ENCODE peak calls at places on chromosomes 1 and 21, in six cellular contexts. U is IMR-90; Q is suprapubic skin; F is esophagus muscularis mucosa; G is effector memory CD4-positive, alpha-beta T cell; D is aorta. W is an unnamed sample.

GRCh38 chr1:227370463-227371254 is 52.4 kb upstream of the CDC42BPA start:
- DNase-seq in U (peak; percentile 18), Q (no peak), F (no peak), G (no peak), D (no peak), W (no peak)

GRCh38 chr21:37917612-37918011 is 1.4 kb upstream of the KCNJ6 start:
- DNase-seq in U (peak; percentile 87), Q (no peak), F (no peak), G (no peak), D (no peak), W (no peak)

GRCh38 chr1:14842891-14843290 is 244.4 kb downstream of the KAZN start:
- DNase-seq in U (peak; percentile 77), Q (no peak), F (no peak), G (no peak), D (no peak), W (no peak)

GRCh38 chr1:18299441-18300338 is 181.0 kb upstream of the KLHDC7A start:
- DNase-seq in U (no peak), Q (no peak), F (no peak), G (no peak), D (no peak), W (peak; percentile 56)

GRCh38 chr1:201222125-201222524 is 31.5 kb downstream of the IGFN1 start:
- DNase-seq in U (no peak), Q (no peak), F (peak; percentile 29), G (no peak), D (no peak), W (no peak)

GRCh38 chr21:27571706-27572105 is 604.8 kb upstream of the ADAMTS5 start:
- DNase-seq in U (peak; percentile 81), Q (no peak), F (no peak), G (no peak), D (no peak), W (peak; percentile 32)

GRCh38 chr1:228830185-228830953 is 95.1 kb downstream of the RHOU start:
- DNase-seq in U (no peak), Q (no peak), F (peak; percentile 24), G (no peak), D (no peak), W (no peak)

GRCh38 chr1:196454792-196455191 is 153.4 kb downstream of the KCNT2 start:
- DNase-seq in U (no peak), Q (no peak), F (no peak), G (no peak), D (no peak), W (no peak)

GRCh38 chr1:153615406-153615805 is 719 bp downstream of the S100A14 start:
- DNase-seq in U (no peak), Q (peak; percentile 73), F (no peak), G (no peak), D (no peak), W (no peak)

GRCh38 chr1:7574121-7575040 is 196.7 kb upstream of the VAMP3 start:
- DNase-seq in U (peak; percentile 21), Q (no peak), F (no peak), G (no peak), D (peak; percentile 39), W (no peak)

GRCh38 chr21:43363506-43364260 is 63.2 kb downstream of the SIK1 start:
- DNase-seq in U (no peak), Q (no peak), F (no peak), G (no peak), D (no peak), W (no peak)

GRCh38 chr1:26019641-26020315 is 1.8 kb upstream of the EXTL1 start:
- DNase-seq in U (peak; percentile 56), Q (no peak), F (no peak), G (no peak), D (no peak), W (no peak)

GRCh38 chr21:42112857-42113256 is 41.7 kb downstream of the UMODL1 start:
- DNase-seq in U (peak; percentile 68), Q (no peak), F (no peak), G (no peak), D (no peak), W (no peak)

DNA sequence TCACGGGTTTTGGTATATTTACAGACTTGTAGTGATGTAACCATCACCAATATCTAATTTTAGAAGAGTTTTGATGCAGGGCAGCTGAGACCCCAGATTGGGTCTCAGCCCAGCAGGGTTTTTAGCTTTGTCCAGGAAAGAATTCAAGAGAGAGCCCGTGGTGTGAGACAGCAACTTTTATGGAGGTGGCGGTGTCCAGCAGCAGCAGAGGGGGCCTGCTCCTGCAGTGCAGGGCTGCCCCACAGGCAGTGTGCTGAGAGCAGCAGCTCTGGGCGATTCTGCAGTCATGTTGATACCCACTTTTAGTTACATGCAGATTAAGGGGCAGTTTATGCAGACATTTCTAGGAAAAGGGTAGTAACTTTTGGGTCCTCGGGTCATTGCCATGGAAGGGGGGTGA is 1.8 kb upstream of the EPHX1 start:
- DNase-seq in U (no peak), Q (no peak), F (no peak), G (no peak), D (no peak), W (no peak)
- H3K4me1 ChIP-seq in U (peaks cover 12% of the 10 kb centered on the region), Q (peaks cover 34% of the 10 kb centered on the region), F (peaks cover 26% of the 10 kb centered on the region), G (peaks cover 5% of the 10 kb centered on the region), D (no peaks in the 10 kb centered on the region), W (no peaks in the 10 kb centered on the region)

DNA sequence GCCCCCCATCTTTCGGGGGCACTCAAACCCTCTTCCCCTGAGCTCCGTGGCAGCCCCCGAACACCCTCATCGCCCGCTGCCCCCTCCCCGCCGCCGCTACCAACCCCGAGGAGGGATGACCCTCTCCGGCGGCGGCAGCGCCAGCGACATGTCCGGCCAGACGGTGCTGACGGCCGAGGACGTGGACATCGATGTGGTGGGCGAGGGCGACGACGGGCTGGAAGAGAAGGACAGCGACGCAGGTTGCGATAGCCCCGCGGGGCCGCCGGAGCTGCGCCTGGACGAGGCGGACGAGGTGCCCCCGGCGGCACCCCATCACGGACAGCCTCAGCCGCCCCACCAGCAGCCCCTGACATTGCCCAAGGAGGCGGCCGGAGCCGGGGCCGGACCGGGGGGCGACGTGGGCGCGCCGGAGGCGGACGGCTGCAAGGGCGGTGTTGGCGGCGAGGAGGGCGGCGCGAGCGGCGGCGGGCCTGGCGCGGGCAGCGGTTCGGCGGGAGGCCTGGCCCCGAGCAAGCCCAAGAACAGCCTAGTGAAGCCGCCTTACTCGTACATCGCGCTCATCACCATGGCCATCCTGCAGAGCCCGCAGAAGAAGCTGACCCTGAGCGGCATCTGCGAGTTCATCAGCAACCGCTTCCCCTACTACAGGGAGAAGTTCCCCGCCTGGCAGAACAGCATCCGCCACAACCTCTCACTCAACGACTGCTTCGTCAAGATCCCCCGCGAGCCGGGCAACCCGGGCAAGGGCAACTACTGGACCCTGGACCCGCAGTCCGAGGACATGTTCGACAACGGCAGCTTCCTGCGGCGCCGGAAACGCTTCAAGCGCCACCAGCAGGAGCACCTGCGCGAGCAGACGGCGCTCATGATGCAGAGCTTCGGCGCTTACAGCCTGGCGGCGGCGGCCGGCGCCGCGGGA is 838 bp downstream of the FOXD3 start:
- DNase-seq in U (no peak), Q (peak; percentile 65), F (no peak), G (peak; percentile 9), D (no peak), W (peak; percentile 30)
- H3K27me3 ChIP-seq in U (peaks cover 89% of the 10 kb centered on the region), Q (peaks cover 100% of the 10 kb centered on the region), F (peaks cover 100% of the 10 kb centered on the region), G (peaks cover 90% of the 10 kb centered on the region), D (peaks cover 2% of the 10 kb centered on the region), W (no peaks in the 10 kb centered on the region)

GRCh38 chr21:33981341-33982101 is 65.9 kb upstream of the ATP5PO start:
- DNase-seq in U (no peak), Q (no peak), F (no peak), G (no peak), D (no peak), W (no peak)

GRCh38 chr21:33984021-33984481 is 68.4 kb upstream of the ATP5PO start:
- DNase-seq in U (no peak), Q (no peak), F (no peak), G (no peak), D (no peak), W (no peak)

GRCh38 chr21:33987461-33987860 is 71.9 kb upstream of the ATP5PO start:
- DNase-seq in U (no peak), Q (no peak), F (no peak), G (no peak), D (no peak), W (no peak)

GRCh38 chr21:33988237-33988835 is 72.7 kb upstream of the ATP5PO start:
- DNase-seq in U (no peak), Q (no peak), F (no peak), G (no peak), D (no peak), W (peak; percentile 18)

DNA sequence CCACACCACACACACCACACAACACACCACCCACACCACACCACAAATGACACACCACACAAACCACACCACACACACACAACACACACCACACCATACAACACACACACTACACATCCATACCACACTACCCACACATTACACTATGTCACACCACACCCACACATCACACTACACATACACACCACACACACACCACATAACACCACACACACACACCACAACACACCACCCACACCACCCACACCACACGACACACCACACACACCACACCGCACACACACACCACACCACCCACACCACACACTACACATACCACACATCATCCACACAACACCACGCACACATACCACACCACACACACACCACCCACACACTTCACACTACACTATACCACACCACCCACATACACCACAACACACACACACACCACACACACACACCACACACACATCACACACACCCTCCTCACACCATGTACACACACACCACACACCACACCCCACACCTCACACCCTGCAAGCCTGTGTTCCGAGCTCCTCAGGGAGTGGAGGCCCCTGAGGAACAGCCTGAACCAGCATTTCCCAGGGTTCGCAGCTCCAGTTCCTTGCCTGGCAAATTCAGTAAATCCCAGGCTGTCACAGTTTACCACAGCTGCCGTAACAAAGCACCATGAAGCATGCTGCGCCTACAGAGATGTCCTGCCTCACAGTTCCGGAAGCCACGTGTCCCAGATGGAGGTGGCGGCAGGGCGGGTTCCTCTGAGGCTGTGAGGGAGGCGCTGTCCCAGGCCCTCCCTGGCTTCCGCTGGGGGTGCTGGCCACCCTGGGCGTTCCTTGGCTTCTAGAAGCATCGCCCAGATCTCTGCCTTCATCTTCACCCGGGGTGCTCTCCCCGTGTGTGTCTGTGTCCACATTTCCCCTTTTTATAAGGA is 69.8 kb upstream of the ATP5PO start:
- DNase-seq in U (no peak), Q (no peak), F (no peak), G (no peak), D (no peak), W (peak; percentile 55)
- H3K4me3 ChIP-seq in U (no peak overlapping the region), Q (no peak overlapping the region), F (no peak overlapping the region), G (no peak overlapping the region), D (no peak overlapping the region), W (no peak overlapping the region)

GRCh38 chr1:45552309-45552708 is 1.7 kb downstream of the AKR1A1 start:
- DNase-seq in U (no peak), Q (no peak), F (no peak), G (no peak), D (no peak), W (no peak)

GRCh38 chr1:45551684-45552083 is 1.1 kb downstream of the AKR1A1 start:
- DNase-seq in U (no peak), Q (no peak), F (no peak), G (no peak), D (no peak), W (no peak)

GRCh38 chr1:45554198-45554597 is 3.6 kb downstream of the AKR1A1 start:
- DNase-seq in U (no peak), Q (no peak), F (no peak), G (no peak), D (no peak), W (no peak)

DNA sequence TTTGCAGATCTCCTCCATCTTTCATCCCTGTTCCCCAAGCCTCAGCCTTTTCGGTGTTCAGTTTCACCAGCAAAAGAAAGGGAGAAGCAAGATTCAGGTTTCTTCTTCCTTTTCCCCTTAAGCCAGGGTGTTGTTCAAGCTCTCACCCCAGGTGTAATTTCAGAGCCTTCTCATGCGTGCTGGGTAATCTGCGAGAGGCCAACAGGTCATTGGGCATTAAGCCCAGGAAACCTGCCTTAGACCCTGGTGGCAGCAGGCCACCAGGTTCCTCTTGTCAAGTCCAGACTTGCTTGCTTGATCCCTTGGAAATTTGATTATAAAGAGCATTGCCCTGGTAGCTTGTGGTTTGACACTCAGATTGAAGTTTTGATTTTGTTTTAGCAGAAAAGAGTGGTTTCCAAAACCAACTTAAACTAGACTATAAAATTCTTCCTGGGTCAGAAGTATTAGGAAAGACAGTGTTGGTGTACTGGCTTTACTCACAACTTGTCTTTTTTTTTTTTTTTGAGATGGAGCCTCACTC is 6.9 kb downstream of the AKR1A1 start:
- DNase-seq in U (no peak), Q (no peak), F (no peak), G (no peak), D (no peak), W (peak; percentile 89)
- H3K4me1 ChIP-seq in U (peaks cover 3% of the 10 kb centered on the region), Q (peaks cover 11% of the 10 kb centered on the region), F (no peaks in the 10 kb centered on the region), G (no peaks in the 10 kb centered on the region), D (no peaks in the 10 kb centered on the region), W (peaks cover 11% of the 10 kb centered on the region)